ENCODE peak calls at places on chromosomes 6 and 20, in six cellular contexts. D is GM12878, Z is H1, V is HCT116, B is K562, E is HepG2. T is an unnamed sample.
A peak's percentile ranks its signal among the peaks of the same experiment; 100 is the strongest.

GRCh38 chr6:73079978-73080377 is 145.3 kb downstream of the KHDC1L start:
- DNase-seq in Z (no peak), B (no peak), E (no peak), V (no peak), D (peak; percentile 33), T (no peak)

GRCh38 chr6:41594766-41595165 is 43.5 kb upstream of the MDFI start:
- DNase-seq in B (no peak), E (no peak), D (no peak), Z (no peak), V (no peak), T (no peak)

GRCh38 chr20:33275215-33275614 is 7.8 kb upstream of the BPIFB1 start:
- DNase-seq in E (no peak), V (no peak), Z (no peak), D (no peak), B (no peak), T (no peak)

GRCh38 chr6:112218563-112218962 is 35.8 kb downstream of the LAMA4 start:
- DNase-seq in Z (no peak), E (no peak), V (no peak), B (no peak), D (no peak), T (peak; percentile 13)

GRCh38 chr20:63553933-63554290 is at the start of gene FNDC11:
- DNase-seq in E (no peak), D (no peak), Z (no peak), B (peak; percentile 76), V (no peak), T (peak; percentile 75)

GRCh38 chr6:44080561-44081521 is 46.4 kb downstream of the MRPL14 start:
- DNase-seq in V (no peak), D (no peak), B (no peak), E (no peak), Z (no peak), T (no peak)

GRCh38 chr6:45881705-45882435 is 133.8 kb downstream of the CLIC5 start:
- DNase-seq in V (no peak), D (no peak), Z (no peak), E (no peak), B (no peak), T (no peak)

GRCh38 chr6:21496749-21497148 is 96.8 kb upstream of the SOX4 start:
- DNase-seq in D (no peak), V (no peak), B (no peak), E (no peak), Z (no peak), T (no peak)

GRCh38 chr6:26087284-26088115 is at the start of gene HFE:
- DNase-seq in V (no peak), B (peak; percentile 60), D (no peak), Z (no peak), E (peak; percentile 55), T (peak; percentile 66)

GRCh38 chr6:136968831-136969230 is 46.7 kb downstream of the SLC35D3 start:
- DNase-seq in Z (no peak), D (no peak), B (no peak), E (no peak), V (no peak), T (no peak)

GRCh38 chr6:3376888-3377535 is 79.8 kb downstream of the SLC22A23 start:
- DNase-seq in D (no peak), Z (no peak), B (no peak), V (no peak), E (peak; percentile 63), T (no peak)

GRCh38 chr6:113672691-113673149 is 184.4 kb upstream of the MARCKS start:
- DNase-seq in Z (no peak), B (no peak), D (no peak), E (peak; percentile 23), V (no peak), T (no peak)

GRCh38 chr6:137589067-137589848 is 95.1 kb upstream of the OLIG3 start:
- DNase-seq in B (peak; percentile 69), E (peak; percentile 92), Z (peak; percentile 38), V (peak; percentile 57), D (peak; percentile 74), T (peak; percentile 63)

GRCh38 chr20:20564279-20564678 is 148.2 kb downstream of the RALGAPA2 start:
- DNase-seq in B (no peak), D (no peak), V (no peak), E (no peak), Z (no peak), T (no peak)

GRCh38 chr6:6614096-6614964 is 25.8 kb downstream of the LY86 start:
- DNase-seq in Z (no peak), V (no peak), D (no peak), E (no peak), B (no peak), T (no peak)

GRCh38 chr6:34834789-34835518 is 43.1 kb downstream of the BLTP3A start:
- DNase-seq in Z (no peak), V (no peak), B (no peak), E (no peak), D (no peak), T (no peak)

GRCh38 chr6:148374040-148374439 is 31.4 kb downstream of the SASH1 start:
- DNase-seq in E (no peak), Z (no peak), V (no peak), B (no peak), D (no peak), T (no peak)

GRCh38 chr6:169851641-169852503 is 100.5 kb downstream of the ERMARD start:
- DNase-seq in E (no peak), V (no peak), D (no peak), Z (no peak), B (no peak), T (no peak)

GRCh38 chr6:137112067-137112355 is 61.4 kb downstream of the IL22RA2 start:
- DNase-seq in B (no peak), Z (no peak), D (no peak), E (no peak), V (no peak), T (no peak)

GRCh38 chr6:153272201-153272980 is 141.3 kb upstream of the RGS17 start:
- DNase-seq in V (no peak), Z (no peak), D (no peak), B (no peak), E (no peak), T (no peak)

GRCh38 chr6:151381722-151382121 is 9.6 kb downstream of the ZBTB2 start:
- DNase-seq in V (no peak), D (no peak), B (no peak), E (no peak), Z (no peak), T (no peak)

GRCh38 chr6:151377095-151377494 is 14.3 kb downstream of the ZBTB2 start:
- DNase-seq in Z (no peak), B (no peak), V (no peak), D (no peak), E (no peak), T (no peak)

GRCh38 chr6:151380848-151381205 is 10.5 kb downstream of the ZBTB2 start:
- DNase-seq in Z (no peak), V (no peak), E (no peak), B (no peak), D (no peak), T (no peak)

GRCh38 chr6:151376440-151376839 is 14.9 kb downstream of the ZBTB2 start:
- DNase-seq in E (no peak), D (no peak), V (no peak), Z (no peak), B (no peak), T (no peak)

DNA sequence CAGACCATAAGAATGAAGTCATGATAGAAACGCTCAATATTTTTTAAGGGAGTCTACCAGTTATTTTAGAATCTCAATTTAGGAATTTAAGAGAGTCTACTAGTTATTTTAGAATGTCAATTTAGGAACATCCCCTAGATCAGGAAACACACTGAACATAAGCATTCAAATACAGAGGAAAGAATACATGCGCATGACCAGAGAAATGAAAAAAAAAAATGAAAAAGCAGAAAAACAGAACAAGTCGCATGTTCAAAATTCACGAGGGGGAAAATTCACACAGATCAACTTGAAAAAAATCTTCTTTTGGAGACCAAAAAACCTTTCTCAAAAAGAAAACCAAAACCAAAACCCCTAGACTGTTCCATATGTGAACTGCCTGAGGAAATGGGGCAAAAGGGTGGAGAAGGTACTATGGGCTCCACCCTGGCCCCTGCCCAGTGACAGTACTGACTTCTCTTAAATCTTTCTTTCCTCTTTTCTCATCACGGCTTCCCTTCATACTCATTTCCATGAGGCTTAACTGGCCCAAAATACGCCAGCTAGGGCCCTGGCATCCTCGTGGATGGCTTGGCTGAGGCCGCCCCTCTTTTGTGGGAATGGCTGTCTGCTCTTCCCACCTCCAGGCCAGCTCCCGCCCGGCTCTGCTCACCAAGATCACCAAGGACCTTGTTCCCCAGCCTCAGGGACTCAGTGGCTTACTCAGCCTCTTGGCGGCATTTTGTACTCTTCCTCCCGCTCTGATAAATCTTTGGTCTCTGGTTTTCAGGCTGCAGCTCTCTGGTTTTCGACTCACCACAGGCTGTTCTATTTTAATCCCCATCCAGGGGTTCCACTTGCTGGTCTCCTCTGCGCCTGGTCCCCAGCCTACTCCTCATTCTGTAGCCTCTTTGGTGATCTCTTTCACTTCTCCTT is 11.2 kb downstream of the ZBTB2 start:
- DNase-seq in B (no peak), E (no peak), D (no peak), Z (no peak), V (no peak), T (no peak)
- TF ChIP-seq ATF3 in B (no peak), E (no peak), D (no peak), Z (no peak), V (no peak), T (no peak)

DNA sequence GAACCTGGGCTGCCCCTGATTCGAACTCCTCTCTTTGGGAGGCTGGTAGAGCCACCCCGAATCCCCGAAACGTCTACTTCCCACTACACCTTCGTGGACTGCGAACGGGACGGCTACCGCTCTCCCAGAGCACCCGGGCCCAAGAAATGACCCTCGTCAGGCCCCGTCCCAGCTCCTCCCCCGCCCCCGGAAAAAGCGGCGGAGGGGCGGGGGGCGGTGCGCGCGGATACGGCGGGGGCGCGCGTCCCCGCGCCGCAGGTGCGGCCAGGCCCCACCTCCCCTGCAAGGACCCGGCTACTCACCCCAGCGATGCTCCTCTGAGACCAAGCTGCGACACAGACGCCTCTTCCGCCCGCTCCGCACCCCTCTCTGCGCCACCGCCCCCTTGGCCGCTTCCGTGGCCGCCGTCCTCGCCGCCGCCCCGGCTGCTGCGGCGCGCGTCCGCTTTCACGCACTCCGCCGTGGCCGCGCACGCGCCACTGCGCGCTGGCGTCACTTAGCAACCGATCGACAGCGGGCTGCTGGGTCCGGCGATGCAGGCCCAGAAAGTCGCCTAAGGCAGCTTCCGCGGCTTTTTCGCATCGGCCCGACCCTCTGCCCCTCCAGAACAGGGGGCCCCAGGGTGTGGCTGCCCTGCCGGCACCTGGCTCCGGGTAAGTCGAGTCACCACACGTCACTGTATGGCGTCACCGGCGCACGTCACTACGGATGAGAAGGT is at the start of gene BTBD9:
- DNase-seq in B (peak; percentile 86), Z (peak; percentile 36), V (peak; percentile 69), D (peak; percentile 44), E (peak; percentile 45), T (peak; percentile 74)
- TF ChIP-seq SP1 in B (no peak), Z (no peak), V (no peak), D (no peak), E (no peak), T (peak; percentile 25)

GRCh38 chr20:57048027-57048869 is 218.2 kb downstream of the BMP7 start:
- DNase-seq in V (no peak), E (peak; percentile 35), D (no peak), B (peak; percentile 81), Z (no peak), T (peak; percentile 76)
- TF ChIP-seq ATF3 in V (no peak), E (no peak), D (no peak), B (no peak), Z (no peak), T (no peak)

DNA sequence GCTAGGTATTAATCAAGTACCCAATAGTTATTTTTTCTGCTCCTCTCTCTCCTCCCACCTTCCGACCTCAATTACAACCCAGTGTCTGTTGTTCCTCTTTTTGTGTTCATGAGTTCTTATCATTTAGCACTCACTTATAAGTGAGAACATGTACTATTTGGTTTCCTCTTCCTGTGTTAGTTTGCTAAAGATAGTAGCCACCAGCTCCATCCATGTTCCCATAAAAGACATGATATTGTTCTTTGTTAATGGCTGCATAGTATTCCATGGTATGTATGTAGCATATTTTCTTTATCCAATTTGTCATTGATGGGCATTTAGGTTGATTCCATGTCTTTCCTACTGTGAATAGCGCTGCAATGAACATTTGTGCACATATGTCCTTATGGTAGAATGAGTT is 652.8 kb upstream of the CITED2 start:
- DNase-seq in V (no peak), B (no peak), Z (no peak), D (no peak), E (no peak), T (no peak)
- TF ChIP-seq SP1 in V (no peak), B (no peak), Z (no peak), D (no peak), E (no peak), T (no peak)